ENCODE peak calls at places on chromosomes 2 and 18, in four cellular contexts. L is tibial nerve, M is SK-N-SH, K is OCI-LY7. J is an unnamed sample. For H3K4me1, the result is how much of the 10 kb centered on the place peaks cover.

GRCh38 chr2:158781562-158781961 is 13.6 kb upstream of the DAPL1 start:
- DNase-seq in L (no peak), M (no peak), K (no peak), J (no peak)

GRCh38 chr2:38394903-38395341 is 17.8 kb upstream of the ATL2 start:
- DNase-seq in L (no peak), M (no peak), K (no peak), J (no peak)

GRCh38 chr2:241130316-241130715 is 19.0 kb downstream of the PASK start:
- DNase-seq in L (no peak), M (no peak), K (no peak), J (no peak)

GRCh38 chr2:23711979-23712755 is 214.8 kb downstream of the ATAD2B start:
- DNase-seq in L (no peak), M (no peak), K (no peak), J (no peak)

GRCh38 chr2:170354409-170354808 is 176.5 kb downstream of the MYO3B start:
- DNase-seq in L (no peak), M (no peak), K (no peak), J (no peak)

GRCh38 chr2:203789613-203790012 is 78.0 kb upstream of the CTLA4 start:
- DNase-seq in L (no peak), M (no peak), K (no peak), J (no peak)

GRCh38 chr2:236794074-236794473 is 224.4 kb downstream of the ACKR3 start:
- DNase-seq in L (no peak), M (no peak), K (no peak), J (no peak)

GRCh38 chr18:32771169-32771751 is 1.6 kb downstream of the KLHL14 start:
- DNase-seq in L (no peak), M (peak), K (peak), J (no peak)

GRCh38 chr2:218216336-218216673 is 684 bp upstream of the ARPC2 start:
- DNase-seq in L (no peak), M (no peak), K (no peak), J (no peak)

GRCh38 chr18:22883189-22883588 is 49.9 kb upstream of the RBBP8 start:
- DNase-seq in L (no peak), M (no peak), K (no peak), J (no peak)

GRCh38 chr2:144374163-144374661 is 145.7 kb downstream of the ZEB2 start:
- DNase-seq in L (no peak), M (no peak), K (no peak), J (no peak)

GRCh38 chr18:3998698-3999333 is 456.3 kb downstream of the DLGAP1 start:
- DNase-seq in L (peak), M (peak), K (peak), J (no peak)

DNA sequence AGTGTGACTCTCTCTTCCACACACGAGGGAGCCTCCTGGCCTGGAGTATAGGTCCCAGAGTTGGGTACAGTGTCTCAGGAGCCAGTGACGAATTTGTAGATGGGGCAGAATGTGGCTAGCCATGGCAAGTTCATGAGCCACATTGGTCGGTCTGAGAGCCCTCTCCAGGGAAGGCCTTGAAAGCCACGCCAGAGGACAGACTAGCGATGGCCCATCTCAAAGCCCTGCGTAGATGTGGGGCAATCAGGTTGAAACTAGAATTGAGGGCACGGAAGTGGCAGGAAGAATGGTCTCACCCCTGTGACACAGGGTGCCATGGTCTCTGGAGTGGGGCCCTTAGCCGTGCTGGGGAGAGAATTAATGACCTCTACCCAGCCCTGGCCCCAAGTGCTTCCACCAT is 106.2 kb downstream of the TSHZ1 start:
- DNase-seq in L (no peak), M (no peak), K (no peak), J (no peak)
- H3K4me1 ChIP-seq in L (under half), M (under half), K (under half), J (under half)

DNA sequence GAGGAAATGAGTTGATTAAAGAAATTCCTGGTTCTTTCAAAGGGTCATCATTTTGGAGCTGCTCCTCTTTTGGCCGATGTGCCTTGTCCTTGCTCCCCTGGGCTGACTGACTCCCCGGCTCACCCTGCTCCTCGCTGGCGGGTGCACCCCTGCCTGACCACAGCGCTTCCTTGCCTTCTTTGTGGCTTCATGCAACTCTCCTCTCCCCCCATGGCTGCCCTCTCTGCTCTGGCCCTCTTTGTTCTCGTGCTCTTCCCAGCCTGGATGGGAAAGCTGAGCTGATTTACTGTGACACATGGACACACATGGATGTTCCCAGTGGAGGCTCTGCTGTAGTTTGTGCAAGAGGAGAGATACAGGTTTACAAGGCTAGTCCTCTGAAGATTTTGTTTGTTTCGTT is 234.6 kb downstream of the HAUS1 start:
- DNase-seq in L (no peak), M (no peak), K (no peak), J (peak)
- H3K4me1 ChIP-seq in L (under half), M (under half), K (under half), J (under half)

GRCh38 chr2:96505231-96505889 is at the start of gene NEURL3:
- DNase-seq in L (no peak), M (peak), K (no peak), J (no peak)

GRCh38 chr2:96506907-96507240 is 1.7 kb upstream of the NEURL3 start:
- DNase-seq in L (no peak), M (peak), K (no peak), J (no peak)

GRCh38 chr2:96508521-96509113 is 3.5 kb upstream of the NEURL3 start:
- DNase-seq in L (no peak), M (peak), K (no peak), J (no peak)

GRCh38 chr2:96507957-96508520 is 2.9 kb upstream of the NEURL3 start:
- DNase-seq in L (peak), M (peak), K (peak), J (no peak)

GRCh38 chr2:96506016-96506906 is 1.1 kb upstream of the NEURL3 start:
- DNase-seq in L (no peak), M (peak), K (no peak), J (no peak)
- H3K4me1 ChIP-seq in L (under half), M (under half), K (under half), J (under half)

GRCh38 chr2:10161961-10162441 is 39.5 kb downstream of the RRM2 start:
- DNase-seq in L (no peak), M (peak), K (no peak), J (no peak)

GRCh38 chr2:10162586-10163497 is 40.3 kb downstream of the RRM2 start:
- DNase-seq in L (no peak), M (peak), K (no peak), J (no peak)

GRCh38 chr2:10164611-10165010 is 42.1 kb downstream of the RRM2 start:
- DNase-seq in L (no peak), M (peak), K (no peak), J (no peak)

GRCh38 chr2:10165282-10165681 is 42.7 kb downstream of the RRM2 start:
- DNase-seq in L (no peak), M (peak), K (no peak), J (no peak)

GRCh38 chr2:10163498-10164486 is 41.3 kb downstream of the RRM2 start:
- DNase-seq in L (no peak), M (peak), K (no peak), J (no peak)
- H3K4me1 ChIP-seq in L (under half), M (under half), K (under half), J (under half)

DNA sequence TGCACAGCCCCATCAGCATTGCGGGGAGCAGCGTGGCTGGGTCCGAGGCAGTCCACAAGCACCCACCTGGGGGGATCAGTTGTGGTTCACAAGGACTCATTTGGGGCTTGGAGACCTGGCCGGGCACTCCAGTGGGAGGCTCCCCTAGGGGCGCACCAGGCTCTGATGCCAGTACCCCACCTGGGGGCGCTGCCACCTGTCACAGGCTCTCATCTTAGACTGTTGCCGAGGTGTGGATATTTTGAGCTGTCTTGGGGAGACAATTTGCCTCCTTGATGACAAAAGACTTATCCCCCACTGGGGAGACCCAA is 3.0 kb downstream of the ADRA2B start:
- DNase-seq in L (no peak), M (no peak), K (peak), J (no peak)
- H3K4me1 ChIP-seq in L (under half), M (under half), K (under half), J (under half)

GRCh38 chr2:10343658-10344057 is 41.0 kb downstream of the HPCAL1 start:
- DNase-seq in L (no peak), M (no peak), K (no peak), J (no peak)
- H3K4me1 ChIP-seq in L (under half), M (under half), K (under half), J (under half)

DNA sequence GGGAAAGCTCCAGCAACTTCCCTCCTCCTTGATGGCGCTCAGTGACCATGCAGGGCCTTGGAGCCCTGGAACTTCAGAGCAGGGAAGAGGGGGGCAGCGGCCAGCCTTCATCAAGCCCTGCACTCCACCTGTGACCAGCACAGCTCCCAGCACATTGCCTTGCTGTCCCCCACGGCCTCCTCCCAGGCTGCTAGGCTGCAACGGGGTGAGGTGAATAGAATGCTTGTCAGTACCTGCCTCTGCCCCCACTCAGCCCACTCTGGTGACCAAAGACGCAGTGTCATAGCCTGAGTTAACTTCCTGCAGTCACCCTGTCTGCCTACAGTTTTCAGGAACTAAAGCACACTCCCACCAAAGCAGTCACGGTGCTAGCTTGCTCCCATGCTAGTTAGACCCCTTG is 72.1 kb downstream of the STPG4 start:
- DNase-seq in L (no peak), M (no peak), K (no peak), J (no peak)
- H3K4me1 ChIP-seq in L (half or more), M (under half), K (under half), J (half or more)

GRCh38 chr18:23939896-23940295 is 74.7 kb upstream of the TTC39C start:
- DNase-seq in L (no peak), M (peak), K (no peak), J (peak)

GRCh38 chr18:23936371-23936958 is 78.1 kb upstream of the TTC39C start:
- DNase-seq in L (no peak), M (no peak), K (no peak), J (peak)

GRCh38 chr18:23938901-23939341 is 75.6 kb upstream of the TTC39C start:
- DNase-seq in L (no peak), M (no peak), K (no peak), J (no peak)

GRCh38 chr18:23939366-23939765 is 75.2 kb upstream of the TTC39C start:
- DNase-seq in L (no peak), M (no peak), K (no peak), J (peak)

GRCh38 chr18:23938046-23938756 is 76.4 kb upstream of the TTC39C start:
- DNase-seq in L (no peak), M (no peak), K (peak), J (no peak)
- H3K4me1 ChIP-seq in L (under half), M (under half), K (under half), J (under half)